ENCODE peak calls at places on chromosome X, in six cellular contexts. M is immature natural killer cell; C is AG20443; A is SIG-M5; X is stimulated activated CD4-positive, alpha-beta T cell treated with anti-CD3 and anti-CD28 coated beads, Interleukin-15, amount 100 ng/mL, for 1 hour; V is central memory CD4-positive, alpha-beta T cell. Z is an unnamed sample.

GRCh38 chrX:120213438-120214265 is 37.0 kb upstream of the ZBTB33 start:
- DNase-seq in A (no peak), X (peak; percentile 2), V (peak; percentile 28), M (peak; percentile 50), C (peak; percentile 66), Z (peak; percentile 15)

GRCh38 chrX:151402719-151403390 is 5.8 kb downstream of the VMA21 start:
- DNase-seq in C (no peak), V (no peak), X (no peak), A (no peak), M (no peak), Z (peak; percentile 7)

GRCh38 chrX:45980726-45981125 is 564.5 kb downstream of the ZNF674 start:
- DNase-seq in M (no peak), X (no peak), C (no peak), V (no peak), A (no peak), Z (no peak)

GRCh38 chrX:15854080-15854655 is 445 bp downstream of the AP1S2 start:
- DNase-seq in M (no peak), A (no peak), X (peak; percentile 10), C (peak; percentile 23), V (peak; percentile 42), Z (peak; percentile 10)

GRCh38 chrX:110170029-110170428 is 147.9 kb downstream of the AMMECR1 start:
- DNase-seq in X (no peak), A (no peak), C (no peak), M (no peak), V (no peak), Z (no peak)

GRCh38 chrX:67619253-67619652 is 75.4 kb downstream of the AR start:
- DNase-seq in A (no peak), X (no peak), V (no peak), C (peak; percentile 6), M (no peak), Z (no peak)

GRCh38 chrX:138298268-138298667 is 413.2 kb downstream of the FGF13 start:
- DNase-seq in V (no peak), X (no peak), A (no peak), M (no peak), C (no peak), Z (no peak)

GRCh38 chrX:2928127-2928582 is 984 bp downstream of the ARSD start:
- DNase-seq in M (peak; percentile 16), A (no peak), V (no peak), X (no peak), C (peak; percentile 40), Z (peak; percentile 10)

GRCh38 chrX:129932792-129933321 is 26.9 kb downstream of the UTP14A start:
- DNase-seq in C (no peak), X (no peak), M (no peak), V (no peak), A (no peak), Z (no peak)

GRCh38 chrX:55210931-55211677 is 9.0 kb upstream of the PAGE5 start:
- DNase-seq in M (no peak), A (no peak), C (no peak), V (no peak), X (no peak), Z (no peak)

GRCh38 chrX:115413246-115413878 is 123.8 kb downstream of the LUZP4 start:
- DNase-seq in M (no peak), V (no peak), A (no peak), C (no peak), X (no peak), Z (no peak)

GRCh38 chrX:1496076-1496475 is 40.9 kb downstream of the P2RY8 start:
- DNase-seq in A (no peak), X (no peak), C (no peak), V (no peak), M (no peak), Z (no peak)

GRCh38 chrX:132584936-132585335 is 96.1 kb upstream of the MBNL3 start:
- DNase-seq in X (no peak), M (no peak), C (no peak), A (no peak), V (no peak), Z (no peak)

Z was measured in prostate gland.